ENCODE peak calls at places on chromosomes 4 and X, in four cellular contexts. Z is H1, F is K562, M is GM12878. U is an unnamed sample.

GRCh38 chr4:121526509-121526908 is 145.7 kb upstream of the QRFPR start:
- DNase-seq in Z (no peak), F (no peak), M (no peak), U (no peak)

GRCh38 chrX:17377047-17377692 is 2.2 kb downstream of the NHS start:
- DNase-seq in Z (no peak), F (no peak), M (no peak), U (peak; percentile 46)

GRCh38 chr4:158302076-158302866 is 92.0 kb downstream of the TMEM144 start:
- DNase-seq in Z (no peak), F (no peak), M (no peak), U (no peak)

GRCh38 chr4:80286451-80286850 is 20.0 kb downstream of the FGF5 start:
- DNase-seq in Z (no peak), F (no peak), M (no peak), U (no peak)

GRCh38 chr4:155769092-155769491 is 10.3 kb downstream of the GUCY1B1 start:
- DNase-seq in Z (no peak), F (no peak), M (no peak), U (no peak)

GRCh38 chrX:151384807-151385206 is 12.2 kb upstream of the VMA21 start:
- DNase-seq in Z (no peak), F (no peak), M (no peak), U (no peak)

GRCh38 chr4:24007740-24008348 is 118.0 kb upstream of the PPARGC1A start:
- DNase-seq in Z (no peak), F (no peak), M (no peak), U (no peak)

GRCh38 chrX:150159537-150159936 is 203.6 kb upstream of the MAMLD1 start:
- DNase-seq in Z (no peak), F (no peak), M (no peak), U (no peak)

DNA sequence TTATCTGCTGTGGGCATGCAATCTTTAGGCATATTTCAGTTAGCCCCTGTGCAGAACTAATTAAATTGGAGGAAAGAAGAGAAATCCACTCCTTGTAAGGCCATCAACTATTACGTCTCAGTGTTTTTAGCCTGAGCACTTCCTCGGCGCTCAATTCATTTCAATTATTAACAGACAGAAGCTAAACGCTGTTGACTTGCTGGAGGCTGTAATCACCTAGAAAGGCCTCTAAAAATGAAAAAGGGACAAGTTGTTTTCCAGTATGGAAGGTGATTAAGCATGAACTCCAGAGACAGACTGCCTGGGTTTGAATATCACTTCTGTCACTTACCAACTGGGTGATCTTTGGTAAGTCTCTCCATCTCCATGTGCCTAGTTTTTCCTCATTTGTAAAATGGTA is 59.6 kb downstream of the LEF1 start:
- DNase-seq in Z (no peak), F (no peak), M (no peak), U (no peak)
- TF ChIP-seq NRF1 in Z (no peak), F (no peak), M (no peak), U (no peak)

GRCh38 chr4:66639361-66639760 is 905.9 kb downstream of the CENPC start:
- DNase-seq in Z (no peak), F (no peak), M (no peak), U (no peak)
- TF ChIP-seq EP300 in Z (no peak), F (no peak), M (no peak), U (no peak)

GRCh38 chr4:84085986-84086385 is 413.1 kb downstream of the NKX6-1 start:
- DNase-seq in Z (no peak), F (no peak), M (no peak), U (no peak)
- TF ChIP-seq NRF1 in Z (no peak), F (no peak), M (no peak), U (no peak)

DNA sequence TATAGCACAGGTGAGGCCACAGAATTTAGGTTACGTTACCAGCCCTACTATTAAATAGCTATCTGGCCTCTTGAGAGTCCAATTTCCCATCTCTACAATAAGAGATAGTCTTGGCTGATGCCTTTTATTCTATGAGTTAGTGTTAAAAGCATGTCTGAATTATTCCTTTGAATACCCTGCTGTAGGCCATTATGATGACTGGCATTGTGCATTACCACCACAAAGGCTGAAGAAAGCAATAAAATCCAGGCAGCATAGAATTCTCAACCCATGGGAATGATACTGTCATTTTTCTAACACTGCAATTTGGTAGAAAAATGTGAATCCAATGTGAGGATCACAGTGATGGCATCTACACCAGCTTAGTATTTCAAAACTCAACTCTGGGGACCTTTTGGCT is 51.4 kb downstream of the OTC start:
- DNase-seq in Z (no peak), F (no peak), M (no peak), U (no peak)
- TF ChIP-seq EP300 in Z (no peak), F (no peak), M (no peak), U (no peak)

GRCh38 chrX:154022716-154023115 is 3.0 kb upstream of the IRAK1 start:
- DNase-seq in Z (no peak), F (no peak), M (no peak), U (no peak)
- TF ChIP-seq NRF1 in Z (no peak), F (no peak), M (no peak), U (no peak)

U was measured in SK-N-SH.